ENCODE peak calls at places on chromosome 10, in four cellular contexts. H is activated CD8-positive, alpha-beta T cell treated with anti-CD3 and anti-CD28 coated beads for 36 hours; S is cardiac muscle cell; R is GM12865. G is an unnamed sample.

GRCh38 chr10:20100157-20100556 is 283.9 kb downstream of the PLXDC2 start:
- DNase-seq in R (no peak), H (no peak), S (no peak), G (no peak)

GRCh38 chr10:102744374-102745051 is 765 bp downstream of the WBP1L start:
- DNase-seq in R (peak; percentile 51), S (no peak), H (peak; percentile 39), G (no peak)

GRCh38 chr10:52314007-52314821 is at the start of gene DKK1:
- DNase-seq in H (peak; percentile 46), R (peak; percentile 39), S (peak; percentile 71), G (peak; percentile 89)

GRCh38 chr10:18429335-18429734 is 222.1 kb downstream of the NSUN6 start:
- DNase-seq in S (no peak), R (no peak), H (no peak), G (no peak)

GRCh38 chr10:44064987-44065787 is 319.7 kb downstream of the CXCL12 start:
- DNase-seq in R (no peak), H (no peak), S (no peak), G (no peak)

GRCh38 chr10:124075116-124075955 is 18.1 kb downstream of the CHST15 start:
- DNase-seq in H (no peak), R (no peak), S (no peak), G (no peak)

GRCh38 chr10:117216611-117217195 is 19.4 kb downstream of the KCNK18 start:
- DNase-seq in R (peak; percentile 84), S (peak; percentile 90), H (peak; percentile 72), G (peak; percentile 23)

GRCh38 chr10:121952226-121952625 is 22.8 kb downstream of the NSMCE4A start:
- DNase-seq in H (no peak), S (no peak), R (no peak), G (no peak)

GRCh38 chr10:119375574-119376265 is 166.8 kb downstream of the RGS10 start:
- DNase-seq in H (no peak), S (no peak), R (no peak), G (no peak)

GRCh38 chr10:90738885-90739284 is 119.0 kb downstream of the HTR7 start:
- DNase-seq in H (no peak), S (no peak), R (no peak), G (no peak)

GRCh38 chr10:96858706-96859050 is 26.6 kb downstream of the LCOR start:
- DNase-seq in R (no peak), S (no peak), H (no peak), G (peak; percentile 6)

GRCh38 chr10:29105516-29106215 is 183.2 kb upstream of the LYZL1 start:
- DNase-seq in S (no peak), R (no peak), H (no peak), G (peak; percentile 46)

GRCh38 chr10:42876945-42877344 is 94.3 kb downstream of the BMS1 start:
- DNase-seq in H (no peak), R (no peak), S (no peak), G (no peak)

GRCh38 chr10:44332465-44332864 is 52.4 kb downstream of the CXCL12 start:
- DNase-seq in R (no peak), S (no peak), H (no peak), G (no peak)

GRCh38 chr10:108544500-108545120 is 1378.7 kb downstream of the XPNPEP1 start:
- DNase-seq in H (peak; percentile 56), R (peak; percentile 80), S (peak; percentile 72), G (peak; percentile 45)

GRCh38 chr10:101938316-101939272 is 95.0 kb upstream of the KCNIP2 start:
- DNase-seq in R (no peak), S (peak; percentile 31), H (no peak), G (peak; percentile 77)

GRCh38 chr10:20004087-20004523 is 187.9 kb downstream of the PLXDC2 start:
- DNase-seq in S (peak; percentile 37), H (no peak), R (peak; percentile 63), G (no peak)

GRCh38 chr10:123703195-123703790 is 37.1 kb downstream of the GPR26 start:
- DNase-seq in H (no peak), R (no peak), S (no peak), G (no peak)

GRCh38 chr10:110310741-110311140 is 6.0 kb upstream of the SMNDC1 start:
- DNase-seq in S (no peak), H (no peak), R (no peak), G (no peak)

GRCh38 chr10:21732067-21732772 is 198.2 kb downstream of the MLLT10 start:
- DNase-seq in H (peak; percentile 57), R (peak; percentile 77), S (peak; percentile 91), G (peak; percentile 67)

GRCh38 chr10:84054743-84055142 is 84.6 kb upstream of the GHITM start:
- DNase-seq in H (no peak), S (no peak), R (no peak), G (no peak)

GRCh38 chr10:131852161-131852822 is 48.5 kb upstream of the PPP2R2D start:
- DNase-seq in H (no peak), S (no peak), R (no peak), G (no peak)

GRCh38 chr10:43623351-43623750 is 17.1 kb downstream of the ZNF485 start:
- DNase-seq in R (no peak), H (no peak), S (no peak), G (no peak)

GRCh38 chr10:66836057-66836456 is 89.8 kb upstream of the LRRTM3 start:
- DNase-seq in H (no peak), R (no peak), S (peak; percentile 25), G (peak; percentile 52)

GRCh38 chr10:49652416-49653385 is 26.8 kb upstream of the C10orf53 start:
- DNase-seq in R (no peak), H (no peak), S (no peak), G (no peak)

GRCh38 chr10:130038611-130039109 is 72.0 kb downstream of the C10orf143 start:
- DNase-seq in H (no peak), S (no peak), R (no peak), G (no peak)

GRCh38 chr10:14695833-14696232 is 78.9 kb downstream of the FAM107B start:
- DNase-seq in S (no peak), R (no peak), H (no peak), G (no peak)

GRCh38 chr10:62699148-62699547 is 105.4 kb upstream of the ADO start:
- DNase-seq in H (no peak), S (no peak), R (no peak), G (no peak)

GRCh38 chr10:28939352-28940157 is 262.2 kb downstream of the BAMBI start:
- DNase-seq in S (peak; percentile 34), H (peak; percentile 4), R (no peak), G (no peak)

GRCh38 chr10:112446855-112447691 is at the start of the genes VTI1A and ZDHHC6:
- DNase-seq in H (peak; percentile 89), S (peak; percentile 89), R (peak; percentile 92), G (peak; percentile 80)

GRCh38 chr10:126892150-126892872 is 12.9 kb upstream of the DOCK1 start:
- DNase-seq in R (no peak), H (no peak), S (no peak), G (no peak)

GRCh38 chr10:28841625-28842024 is 164.3 kb downstream of the BAMBI start:
- DNase-seq in S (no peak), R (no peak), H (no peak), G (peak; percentile 41)

GRCh38 chr10:119207713-119208552 is 562 bp downstream of the GRK5 start:
- DNase-seq in H (peak; percentile 74), S (peak; percentile 75), R (peak; percentile 55), G (peak; percentile 46)

GRCh38 chr10:47246409-47247189 is 53.4 kb upstream of the GDF10 start:
- DNase-seq in R (no peak), S (no peak), H (no peak), G (no peak)

GRCh38 chr10:17961551-17962422 is 10.1 kb downstream of the SLC39A12 start:
- DNase-seq in H (no peak), S (no peak), R (no peak), G (peak; percentile 12)

GRCh38 chr10:124182088-124182541 is 88.7 kb upstream of the CHST15 start:
- DNase-seq in H (no peak), R (no peak), S (peak; percentile 60), G (no peak)

GRCh38 chr10:30631188-30631587 is 1.6 kb upstream of the LYZL2 start:
- DNase-seq in R (no peak), S (no peak), H (no peak), G (no peak)

GRCh38 chr10:110376021-110376773 is 71.5 kb upstream of the SMNDC1 start:
- DNase-seq in R (no peak), S (no peak), H (no peak), G (no peak)

GRCh38 chr10:12327476-12327875 is 21.9 kb upstream of the CAMK1D start:
- DNase-seq in R (no peak), S (no peak), H (no peak), G (no peak)

GRCh38 chr10:94963901-94964300 is 25.4 kb downstream of the CYP2C9 start:
- DNase-seq in H (no peak), S (peak; percentile 64), R (peak; percentile 39), G (peak; percentile 5)
- TF ChIP-seq CTCF in H (peak; percentile 39), S (peak; percentile 53), R (peak; percentile 69), G (peak; percentile 56)

DNA sequence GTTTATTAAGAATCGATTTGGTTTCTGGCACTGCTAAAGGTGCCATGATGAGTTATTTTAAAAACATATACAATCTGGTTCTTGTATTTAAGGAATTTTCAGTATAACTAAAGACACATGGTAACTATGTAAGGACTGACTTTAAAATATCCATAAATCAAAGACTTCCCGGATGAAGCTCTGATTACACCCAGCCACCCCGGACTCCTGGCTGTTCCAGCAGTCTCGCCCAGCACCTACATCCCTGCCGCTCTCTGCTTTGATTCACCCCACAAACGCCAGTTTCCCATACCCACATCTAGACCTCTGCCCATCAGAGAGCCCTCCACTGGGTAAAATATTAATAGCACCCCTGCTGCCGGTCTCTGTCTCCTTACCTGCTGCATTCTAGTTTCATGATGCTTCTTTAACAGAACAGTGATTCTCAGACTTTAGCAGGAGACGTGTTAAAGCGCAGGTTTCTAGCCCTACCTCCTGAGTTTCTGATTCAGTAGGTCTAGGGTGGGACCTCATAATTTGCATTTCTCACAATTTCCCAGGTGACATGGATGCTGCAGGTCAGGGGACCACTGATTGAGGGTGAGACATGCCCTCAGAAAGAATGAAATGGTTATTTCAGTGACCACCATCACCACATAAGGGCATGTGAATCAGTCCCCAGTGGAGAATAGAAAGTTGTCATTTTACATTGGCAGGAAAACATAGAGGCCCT is 185.7 kb downstream of the KIAA1217 start:
- DNase-seq in H (no peak), S (no peak), R (no peak), G (no peak)
- TF ChIP-seq CTCF in H (no peak), S (no peak), R (no peak), G (no peak)

DNA sequence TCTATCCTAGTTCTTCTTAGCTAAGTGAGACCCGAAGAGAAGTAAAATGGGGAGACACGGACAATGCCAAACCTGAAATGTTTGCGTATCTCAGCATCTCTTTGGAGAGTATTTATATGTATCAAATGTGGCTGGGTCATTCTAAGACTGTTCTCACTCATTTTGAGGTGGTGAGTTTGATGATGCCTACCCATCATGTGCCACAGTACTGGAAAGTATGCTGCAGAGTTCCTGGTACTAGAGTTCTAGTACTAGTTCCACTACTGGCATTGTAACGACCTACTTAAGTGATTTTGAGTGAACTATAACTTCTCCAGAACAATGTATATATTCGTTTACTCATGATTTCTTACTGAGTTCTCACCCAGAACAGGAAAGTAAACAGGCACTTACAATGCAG is 41.9 kb downstream of the ARMC3 start:
- DNase-seq in S (no peak), R (no peak), H (no peak), G (no peak)
- TF ChIP-seq CTCF in S (no peak), R (no peak), H (no peak), G (no peak)

GRCh38 chr10:46028584-46029570 is 1.5 kb downstream of the NCOA4 start:
- DNase-seq in H (peak; percentile 51), R (peak; percentile 76), S (peak; percentile 55), G (peak; percentile 73)
- TF ChIP-seq CTCF in H (peak; percentile 64), R (peak; percentile 77), S (peak; percentile 71), G (peak; percentile 81)